ENCODE peak calls at places on chromosomes 2 and 18, in eight cellular contexts. P is ELF-1, L is cardiac septum, Q is hepatic stellate cell, F is naive B cell, B is iris pigment epithelial cell, Z is posterior vena cava, K is chondrocyte. U is an unnamed sample.

GRCh38 chr2:10304458-10305253 is 2.0 kb downstream of the HPCAL1 start:
- DNase-seq in F (no peak), K (no peak), Q (no peak), B (no peak), Z (no peak), P (no peak), L (no peak), U (no peak)

GRCh38 chr2:72143441-72144356 is 4.0 kb downstream of the CYP26B1 start:
- DNase-seq in F (no peak), P (peak; percentile 33), K (peak; percentile 92), L (peak; percentile 73), B (no peak), Q (no peak), Z (peak; percentile 80), U (no peak)

GRCh38 chr2:216287251-216287650 is 85.0 kb downstream of the MARCHF4 start:
- DNase-seq in K (no peak), Z (no peak), B (no peak), F (no peak), Q (peak; percentile 27), P (peak; percentile 75), L (no peak), U (no peak)

GRCh38 chr2:101638156-101638809 is 59.2 kb upstream of the MAP4K4 start:
- DNase-seq in F (no peak), P (no peak), Z (no peak), L (no peak), Q (no peak), B (no peak), K (no peak), U (no peak)

GRCh38 chr2:102359527-102359926 is 3.9 kb downstream of the IL18R1 start:
- DNase-seq in P (no peak), L (no peak), Z (no peak), B (no peak), K (no peak), F (no peak), Q (no peak), U (no peak)

GRCh38 chr2:861655-862355 is 88.8 kb upstream of the SNTG2 start:
- DNase-seq in Q (no peak), L (no peak), Z (no peak), K (no peak), B (no peak), F (no peak), P (no peak), U (no peak)

GRCh38 chr2:1607236-1607920 is 136.9 kb downstream of the PXDN start:
- DNase-seq in P (no peak), B (no peak), Z (peak; percentile 66), Q (no peak), K (peak; percentile 61), F (no peak), L (peak; percentile 66), U (no peak)

GRCh38 chr2:215607790-215608189 is 171.9 kb upstream of the FN1 start:
- DNase-seq in P (no peak), Z (no peak), B (peak; percentile 61), F (no peak), L (no peak), K (no peak), Q (no peak), U (no peak)

GRCh38 chr18:77342736-77343135 is 93.1 kb downstream of the GALR1 start:
- DNase-seq in K (no peak), Q (no peak), F (no peak), Z (no peak), B (no peak), P (no peak), L (no peak), U (no peak)

GRCh38 chr2:95267458-95268207 is 6.6 kb upstream of the PROM2 start:
- DNase-seq in P (no peak), K (no peak), Q (no peak), Z (peak; percentile 66), F (no peak), B (peak; percentile 34), L (peak; percentile 51), U (no peak)

GRCh38 chr2:52613064-52613463 is 1154.5 kb upstream of the CHAC2 start:
- DNase-seq in K (no peak), L (no peak), P (peak; percentile 17), F (no peak), Z (no peak), Q (no peak), B (peak; percentile 10), U (no peak)

GRCh38 chr2:178280261-178280852 is 86.0 kb downstream of the OSBPL6 start:
- DNase-seq in Q (peak; percentile 14), K (no peak), L (no peak), F (peak; percentile 7), B (peak; percentile 61), Z (no peak), P (no peak), U (peak; percentile 7)

GRCh38 chr2:165203689-165204559 is at the start of gene SCN3A:
- DNase-seq in K (no peak), Q (peak; percentile 5), B (peak; percentile 40), Z (no peak), P (peak; percentile 58), F (peak; percentile 53), L (no peak), U (no peak)

GRCh38 chr2:191304939-191305875 is 60.0 kb downstream of the MYO1B start:
- DNase-seq in P (peak; percentile 44), Z (peak; percentile 83), B (peak; percentile 93), K (no peak), L (no peak), Q (peak; percentile 11), F (no peak), U (no peak)

GRCh38 chr2:226794751-226795171 is 4.9 kb downstream of the IRS1 start:
- DNase-seq in Z (no peak), B (peak; percentile 78), Q (no peak), K (no peak), L (no peak), P (no peak), F (no peak), U (peak; percentile 52)

GRCh38 chr18:50203801-50204604 is 9.1 kb upstream of the MYO5B start:
- DNase-seq in Z (peak; percentile 66), Q (peak; percentile 27), F (no peak), B (peak; percentile 46), P (peak; percentile 84), L (no peak), K (no peak), U (peak; percentile 7)

GRCh38 chr2:237572021-237572741 is 5.8 kb downstream of the PRLH start:
- DNase-seq in Z (peak; percentile 97), P (peak; percentile 91), K (peak; percentile 97), Q (peak; percentile 98), B (peak; percentile 89), F (peak; percentile 80), L (peak; percentile 92), U (peak; percentile 2)

GRCh38 chr2:118312963-118313756 is 224.9 kb downstream of the INSIG2 start:
- DNase-seq in P (peak; percentile 43), F (no peak), K (no peak), Z (no peak), Q (no peak), B (no peak), L (no peak), U (no peak)

GRCh38 chr2:157866666-157867642 is 9.2 kb downstream of the ACVR1 start:
- DNase-seq in P (no peak), Z (no peak), F (no peak), B (no peak), Q (no peak), K (no peak), L (no peak), U (no peak)

GRCh38 chr2:240123821-240124650 is 12.1 kb downstream of the COPS9 start:
- DNase-seq in Q (no peak), Z (peak; percentile 45), K (peak; percentile 36), L (peak; percentile 54), F (no peak), P (no peak), B (no peak), U (no peak)

GRCh38 chr18:48345596-48345995 is 63.6 kb downstream of the ZBTB7C start:
- DNase-seq in P (no peak), Q (no peak), F (no peak), Z (peak; percentile 41), B (peak; percentile 12), K (peak; percentile 69), L (peak; percentile 74), U (no peak)

GRCh38 chr18:8609711-8610441 is 639 bp downstream of the RAB12 start:
- DNase-seq in B (no peak), K (no peak), F (no peak), L (no peak), Z (no peak), Q (peak; percentile 27), P (peak; percentile 48), U (no peak)